ENCODE peak calls at places on chromosomes 6 and 20, in six cellular contexts. O is NCI-H1930, X is MCF 10A, B is NCI-H2171, H is left ventricle myocardium superior, Q is foreskin fibroblast. A is an unnamed sample.

GRCh38 chr20:50491168-50491567 is 19.0 kb upstream of the PTPN1 start:
- DNase-seq in Q (no peak), X (no peak), H (no peak), O (no peak), B (no peak), A (no peak)

GRCh38 chr6:136994782-136995181 is 50.0 kb downstream of the IL20RA start:
- DNase-seq in X (no peak), B (no peak), Q (no peak), H (no peak), O (peak), A (peak)

GRCh38 chr6:28424163-28424562 is 19.1 kb downstream of the ZSCAN23 start:
- DNase-seq in Q (no peak), X (no peak), H (no peak), O (no peak), B (no peak), A (no peak)

GRCh38 chr6:6678185-6678671 is 89.7 kb downstream of the LY86 start:
- DNase-seq in B (no peak), X (peak), Q (no peak), H (no peak), O (no peak), A (no peak)

GRCh38 chr6:56757585-56757984 is 114.9 kb upstream of the DST start:
- DNase-seq in H (no peak), O (no peak), X (peak), Q (no peak), B (no peak), A (no peak)

GRCh38 chr6:116772450-116772849 is 6.9 kb upstream of the FAM162B start:
- DNase-seq in Q (no peak), X (no peak), H (no peak), O (no peak), B (no peak), A (no peak)

GRCh38 chr6:122286512-122286911 is 112.9 kb upstream of the HSF2 start:
- DNase-seq in H (no peak), B (no peak), O (no peak), Q (no peak), X (no peak), A (no peak)

GRCh38 chr6:40185486-40185885 is 251.2 kb upstream of the MOCS1 start:
- DNase-seq in B (no peak), H (no peak), X (no peak), Q (no peak), O (no peak), A (no peak)

GRCh38 chr20:63626424-63627128 is at the start of gene GMEB2:
- DNase-seq in H (peak), O (peak), B (peak), Q (peak), X (no peak), A (no peak)

GRCh38 chr6:102015431-102015830 is 621.9 kb downstream of the GRIK2 start:
- DNase-seq in B (no peak), Q (no peak), H (no peak), O (no peak), X (no peak), A (no peak)

GRCh38 chr20:48295445-48295903 is 510.2 kb upstream of the SULF2 start:
- DNase-seq in Q (peak), O (no peak), H (no peak), X (peak), B (no peak), A (no peak)

GRCh38 chr20:19726126-19726525 is 31.9 kb upstream of the RIN2 start:
- DNase-seq in X (peak), H (no peak), Q (peak), B (no peak), O (no peak), A (no peak)

GRCh38 chr20:45157977-45158376 is 16.7 kb upstream of the PI3 start:
- DNase-seq in X (peak), Q (peak), B (no peak), H (no peak), O (no peak), A (no peak)

GRCh38 chr20:46826343-46826984 is 68.2 kb upstream of the EYA2 start:
- DNase-seq in B (no peak), O (no peak), X (no peak), H (no peak), Q (peak), A (no peak)

GRCh38 chr6:115908906-115909559 is 151.7 kb downstream of the FRK start:
- DNase-seq in O (no peak), H (no peak), Q (no peak), X (no peak), B (no peak), A (no peak)

GRCh38 chr6:105087571-105088211 is 92.1 kb downstream of the POPDC3 start:
- DNase-seq in H (no peak), Q (peak), B (peak), O (peak), X (peak), A (peak)

GRCh38 chr20:50605136-50605535 is 86.2 kb downstream of the RIPOR3 start:
- DNase-seq in O (no peak), H (no peak), X (no peak), Q (no peak), B (no peak), A (no peak)

A was measured in NCI-H2081 treated with DMSO at 0.1 percent for 48 hours.